ENCODE peak calls at places on chromosomes 4 and X, in eight cellular contexts. Z is IMR-90; R is AG09319; U is GM23338; P is NCI-H1417; J is Daoy; N is activated T-helper 1 cell treated with anti-CD3 and anti-CD28 coated beads, Interleukin-2, amount 50 U/mL, for 16 hours; E is SW480. W is an unnamed sample.

GRCh38 chr4:123821861-123822260 is 425.3 kb downstream of the SPRY1 start:
- DNase-seq in J (no peak), U (peak; percentile 59), N (no peak), R (no peak), E (no peak), Z (peak; percentile 48), P (no peak), W (no peak)

GRCh38 chr4:105433421-105433820 is 40.4 kb downstream of the PPA2 start:
- DNase-seq in R (no peak), E (no peak), Z (no peak), U (no peak), P (no peak), N (no peak), J (no peak), W (no peak)

GRCh38 chrX:22689290-22689689 is 310.5 kb upstream of the DDX53 start:
- DNase-seq in N (no peak), E (no peak), Z (peak; percentile 23), R (no peak), U (peak; percentile 56), P (no peak), J (peak; percentile 2), W (no peak)

GRCh38 chr4:171473155-171473554 is 340.0 kb upstream of the GALNTL6 start:
- DNase-seq in P (no peak), N (no peak), R (no peak), Z (no peak), J (no peak), U (no peak), E (no peak), W (no peak)

GRCh38 chrX:94743478-94743877 is 1069.5 kb downstream of the FAM133A start:
- DNase-seq in E (no peak), J (no peak), U (no peak), P (no peak), N (no peak), R (no peak), Z (no peak), W (no peak)

GRCh38 chrX:27583976-27584375 is 6.2 kb upstream of the DCAF8L2 start:
- DNase-seq in R (no peak), Z (peak; percentile 64), P (no peak), E (no peak), N (no peak), U (no peak), J (no peak), W (no peak)

GRCh38 chrX:150870487-150871340 is 27.8 kb downstream of the CD99L2 start:
- DNase-seq in P (no peak), Z (peak; percentile 38), E (no peak), R (no peak), U (no peak), J (no peak), N (no peak), W (no peak)

GRCh38 chrX:58025979-58026378 is 115.7 kb upstream of the ZXDA start:
- DNase-seq in P (no peak), R (no peak), N (no peak), E (peak; percentile 40), J (no peak), Z (peak; percentile 25), U (peak; percentile 28), W (no peak)

GRCh38 chr4:97238956-97239698 is 904.1 kb downstream of the STPG2 start:
- DNase-seq in J (no peak), R (no peak), N (no peak), P (peak; percentile 83), Z (no peak), U (no peak), E (no peak), W (no peak)

GRCh38 chr4:34043131-34043530 is 2201.2 kb downstream of the ARAP2 start:
- DNase-seq in U (no peak), J (no peak), N (no peak), E (no peak), Z (no peak), P (no peak), R (no peak), W (no peak)

GRCh38 chr4:143240920-143241319 is 56.2 kb downstream of the USP38 start:
- DNase-seq in Z (peak; percentile 22), N (no peak), E (no peak), R (no peak), J (no peak), P (no peak), U (no peak), W (no peak)

GRCh38 chrX:137654481-137654880 is 88.6 kb downstream of the ZIC3 start:
- DNase-seq in E (no peak), Z (no peak), P (no peak), J (no peak), R (no peak), U (no peak), N (no peak), W (no peak)

GRCh38 chrX:84046403-84046984 is 141.5 kb downstream of the RPS6KA6 start:
- DNase-seq in J (peak; percentile 1), U (peak; percentile 56), Z (peak; percentile 38), N (no peak), P (no peak), E (peak; percentile 33), R (peak; percentile 15), W (no peak)

GRCh38 chrX:71227370-71228062 is 4.5 kb downstream of the GJB1 start:
- DNase-seq in Z (no peak), P (no peak), E (no peak), J (no peak), U (peak; percentile 11), N (no peak), R (no peak), W (no peak)

GRCh38 chrX:154022716-154023115 is 3.0 kb upstream of the IRAK1 start:
- DNase-seq in E (no peak), Z (no peak), U (no peak), R (no peak), P (no peak), J (no peak), N (no peak), W (no peak)

GRCh38 chrX:108299101-108299591 is 139.1 kb downstream of the COL4A6 start:
- DNase-seq in R (no peak), J (no peak), P (no peak), E (no peak), Z (peak; percentile 46), N (no peak), U (peak; percentile 9), W (peak; percentile 50)

GRCh38 chr4:65018313-65018712 is 609.1 kb upstream of the TECRL start:
- DNase-seq in R (no peak), J (no peak), E (no peak), U (no peak), Z (no peak), N (no peak), P (no peak), W (no peak)

GRCh38 chr4:119861731-119862130 is 204.9 kb downstream of the MAD2L1 start:
- DNase-seq in N (no peak), Z (no peak), R (no peak), J (no peak), E (no peak), U (no peak), P (no peak), W (no peak)

GRCh38 chr4:131644619-131645018 is 1504.5 kb upstream of the PCDH10 start:
- DNase-seq in U (peak; percentile 79), E (peak; percentile 1), N (no peak), J (peak; percentile 10), R (no peak), Z (peak; percentile 2), P (no peak), W (no peak)

GRCh38 chr4:105196523-105197145 is 50.0 kb downstream of the TET2 start:
- DNase-seq in E (no peak), Z (peak; percentile 44), R (no peak), J (no peak), P (peak; percentile 4), N (no peak), U (peak; percentile 36), W (no peak)

GRCh38 chr4:77193511-77194236 is 36.7 kb downstream of the CCNG2 start:
- DNase-seq in P (no peak), J (no peak), N (peak; percentile 52), E (no peak), Z (no peak), R (no peak), U (peak; percentile 95), W (no peak)

GRCh38 chrX:104253567-104254441 is 929 bp downstream of the ESX1 start:
- DNase-seq in E (no peak), N (no peak), U (peak; percentile 64), Z (no peak), J (peak; percentile 51), P (no peak), R (no peak), W (no peak)

W was measured in mesothelial cell of epicardium.